ENCODE peak calls at places on chromosomes 4 and X, in seven cellular contexts. J is psoas muscle; P is GM23248; D is cardiac muscle cell; S is activated naive CD4-positive, alpha-beta T cell treated with Interleukin-2 at 50 U/mL for 16 hours; V is WTC11; Q is epithelial cell of esophagus. Z is an unnamed sample.

GRCh38 chrX:18410038-18410437 is 15.4 kb upstream of the CDKL5 start:
- DNase-seq in J (no peak), V (no peak), Q (peak), D (peak), P (peak), S (no peak), Z (no peak)

GRCh38 chr4:175444512-175444911 is 367.6 kb downstream of the GPM6A start:
- DNase-seq in V (no peak), J (no peak), S (no peak), D (no peak), P (no peak), Q (peak), Z (no peak)

GRCh38 chr4:23789765-23790164 is 100.1 kb downstream of the PPARGC1A start:
- DNase-seq in V (no peak), S (no peak), P (peak), Q (peak), J (peak), D (peak), Z (no peak)

GRCh38 chrX:37701588-37701987 is 16.0 kb downstream of the XK start:
- DNase-seq in J (peak), Q (no peak), V (no peak), P (no peak), S (no peak), D (peak), Z (no peak)

GRCh38 chr4:93788712-93789111 is 39.8 kb upstream of the ATOH1 start:
- DNase-seq in Q (peak), D (peak), J (no peak), P (peak), S (no peak), V (no peak), Z (no peak)

GRCh38 chrX:31499120-31499519 is 427.3 kb upstream of the FTHL17 start:
- DNase-seq in Q (peak), P (peak), D (no peak), V (no peak), S (no peak), J (no peak), Z (no peak)

GRCh38 chr4:28654618-28655017 is 1794.0 kb downstream of the STIM2 start:
- DNase-seq in J (no peak), S (no peak), V (no peak), D (no peak), Q (peak), P (no peak), Z (no peak)

GRCh38 chr4:8674311-8674885 is 81.8 kb downstream of the CPZ start:
- DNase-seq in S (no peak), D (no peak), V (no peak), J (no peak), Q (no peak), P (no peak), Z (no peak)

GRCh38 chrX:139967300-139967699 is 2.0 kb upstream of the CXorf66 start:
- DNase-seq in Q (peak), S (no peak), V (peak), P (peak), D (no peak), J (no peak), Z (peak)

GRCh38 chrX:143580266-143580665 is 55.6 kb downstream of the SLITRK4 start:
- DNase-seq in J (no peak), P (no peak), D (peak), V (no peak), S (no peak), Q (no peak), Z (no peak)

GRCh38 chr4:11698846-11699590 is 270.3 kb upstream of the HS3ST1 start:
- DNase-seq in Q (peak), D (no peak), V (no peak), P (no peak), S (no peak), J (no peak), Z (no peak)

GRCh38 chr4:118740869-118741268 is 55.7 kb downstream of the METTL14 start:
- DNase-seq in S (no peak), D (peak), J (no peak), P (peak), Q (no peak), V (no peak), Z (no peak)

GRCh38 chrX:40146471-40147398 is 49.0 kb upstream of the BCOR start:
- DNase-seq in P (peak), V (peak), J (no peak), D (peak), Q (no peak), S (peak), Z (no peak)

GRCh38 chr4:143616771-143617170 is 83.7 kb downstream of the FREM3 start:
- DNase-seq in J (no peak), Q (peak), D (no peak), S (no peak), P (peak), V (no peak), Z (peak)

GRCh38 chr4:139556735-139557505 is 901 bp upstream of the SETD7 start:
- DNase-seq in S (peak), Q (peak), J (peak), D (peak), V (peak), P (peak), Z (no peak)

GRCh38 chr4:80507507-80507906 is 172.0 kb downstream of the CFAP299 start:
- DNase-seq in P (no peak), D (no peak), J (no peak), S (no peak), Q (no peak), V (no peak), Z (no peak)

GRCh38 chr4:38663021-38663800 is 788 bp upstream of the KLF3 start:
- DNase-seq in V (peak), J (no peak), P (peak), D (peak), S (peak), Q (no peak), Z (peak)

GRCh38 chrX:112555831-112556230 is 123.9 kb downstream of the LHFPL1 start:
- DNase-seq in Q (no peak), V (no peak), D (no peak), J (no peak), S (no peak), P (no peak), Z (no peak)

GRCh38 chr4:89556596-89557305 is 249.2 kb upstream of the GPRIN3 start:
- DNase-seq in Q (peak), J (no peak), P (peak), V (no peak), D (no peak), S (no peak), Z (no peak)

GRCh38 chr4:80036306-80036705 is 36.7 kb downstream of the ANTXR2 start:
- DNase-seq in S (no peak), V (no peak), J (no peak), Q (no peak), P (no peak), D (no peak), Z (no peak)

GRCh38 chr4:154838694-154839093 is 57.6 kb downstream of the RBM46 start:
- DNase-seq in J (no peak), V (no peak), P (no peak), S (no peak), Q (no peak), D (no peak), Z (no peak)

GRCh38 chrX:154444001-154444754 is at the start of gene FAM50A:
- DNase-seq in J (peak), P (peak), D (peak), S (peak), V (peak), Q (peak), Z (peak)

GRCh38 chr4:5716391-5716790 is 5.4 kb downstream of the EVC start:
- DNase-seq in P (no peak), S (no peak), J (no peak), D (no peak), Q (no peak), V (no peak), Z (no peak)

GRCh38 chrX:122552291-122552800 is 631.7 kb upstream of the GRIA3 start:
- DNase-seq in S (no peak), Q (peak), J (no peak), V (no peak), D (no peak), P (peak), Z (no peak)

GRCh38 chrX:153410328-153410727 is 944 bp upstream of the ZFP92 start:
- DNase-seq in S (no peak), Q (no peak), P (no peak), J (no peak), V (no peak), D (no peak), Z (no peak)

GRCh38 chr4:10028910-10029309 is 7.6 kb upstream of the SLC2A9 start:
- DNase-seq in P (peak), S (no peak), J (no peak), V (no peak), Q (no peak), D (no peak), Z (no peak)

GRCh38 chrX:94961730-94962129 is 1287.7 kb downstream of the FAM133A start:
- DNase-seq in S (no peak), D (no peak), J (no peak), V (no peak), Q (peak), P (no peak), Z (no peak)

GRCh38 chr4:97923096-97923495 is 220.2 kb downstream of the STPG2 start:
- DNase-seq in P (no peak), V (no peak), D (no peak), J (no peak), Q (no peak), S (no peak), Z (no peak)

GRCh38 chr4:7054106-7054880 is 11.1 kb downstream of the TADA2B start:
- DNase-seq in P (no peak), J (no peak), Q (no peak), V (no peak), S (no peak), D (no peak), Z (no peak)

GRCh38 chr4:150131581-150132228 is 53.5 kb downstream of the DCLK2 start:
- DNase-seq in P (peak), S (no peak), V (no peak), D (no peak), J (no peak), Q (no peak), Z (no peak)

GRCh38 chr4:185346975-185347601 is 48.6 kb downstream of the LRP2BP start:
- DNase-seq in S (no peak), J (no peak), V (no peak), P (no peak), Q (no peak), D (no peak), Z (no peak)

GRCh38 chr4:7301126-7301785 is 108.9 kb downstream of the SORCS2 start:
- DNase-seq in S (no peak), V (no peak), J (no peak), Q (no peak), D (no peak), P (no peak), Z (no peak)

GRCh38 chr4:8558080-8558960 is 21.9 kb upstream of the GPR78 start:
- DNase-seq in Q (no peak), V (no peak), J (no peak), P (peak), S (no peak), D (no peak), Z (no peak)

GRCh38 chr4:105666693-105667092 is 41.8 kb downstream of the INTS12 start:
- DNase-seq in J (no peak), Q (peak), P (peak), S (no peak), V (no peak), D (peak), Z (no peak)

GRCh38 chr4:173990879-173991231 is 292.6 kb downstream of the FBXO8 start:
- DNase-seq in Q (no peak), P (no peak), J (no peak), V (no peak), D (peak), S (no peak), Z (no peak)

GRCh38 chr4:62252728-62253127 is 1052.6 kb downstream of the ADGRL3 start:
- DNase-seq in Q (no peak), P (no peak), S (no peak), D (no peak), J (no peak), V (no peak), Z (no peak)